ENCODE peak calls at places on chromosomes 16 and 17, in four cellular contexts. One of them, this sample, is unnamed.

GRCh38 chr16:50884066-50884860 is 142.4 kb downstream of the CYLD start:
- DNase-seq in bronchial epithelial cell: no peak
- DNase-seq in NT2/D1: no peak
- DNase-seq in heart right ventricle: no peak
- DNase-seq in this sample: no peak

GRCh38 chr16:55663770-55664677 is 8.2 kb downstream of the SLC6A2 start:
- DNase-seq in bronchial epithelial cell: peak
- DNase-seq in NT2/D1: no peak
- DNase-seq in heart right ventricle: no peak
- DNase-seq in this sample: no peak

GRCh38 chr17:4476512-4477070 is 22.1 kb upstream of the SPNS2 start:
- DNase-seq in bronchial epithelial cell: no peak
- DNase-seq in NT2/D1: no peak
- DNase-seq in heart right ventricle: no peak
- DNase-seq in this sample: peak

GRCh38 chr17:58513391-58513912 is 986 bp downstream of the MTMR4 start:
- DNase-seq in bronchial epithelial cell: no peak
- DNase-seq in NT2/D1: no peak
- DNase-seq in heart right ventricle: no peak
- DNase-seq in this sample: no peak

GRCh38 chr16:11915644-11916523 is at the start of gene GSPT1:
- DNase-seq in bronchial epithelial cell: peak
- DNase-seq in NT2/D1: peak
- DNase-seq in heart right ventricle: peak
- DNase-seq in this sample: peak

GRCh38 chr16:86628614-86629013 is 50.3 kb downstream of the FOXL1 start:
- DNase-seq in bronchial epithelial cell: no peak
- DNase-seq in NT2/D1: no peak
- DNase-seq in heart right ventricle: no peak
- DNase-seq in this sample: no peak

GRCh38 chr17:48575066-48575582 is 3.0 kb downstream of the HOXB4 start:
- DNase-seq in bronchial epithelial cell: no peak
- DNase-seq in NT2/D1: no peak
- DNase-seq in heart right ventricle: no peak
- DNase-seq in this sample: no peak

GRCh38 chr16:26709175-26709574 is 357.6 kb upstream of the C16orf82 start:
- DNase-seq in bronchial epithelial cell: no peak
- DNase-seq in NT2/D1: peak
- DNase-seq in heart right ventricle: no peak
- DNase-seq in this sample: no peak

GRCh38 chr17:83144421-83145357 is 65.3 kb downstream of the METRNL start:
- DNase-seq in bronchial epithelial cell: no peak
- DNase-seq in NT2/D1: no peak
- DNase-seq in heart right ventricle: no peak
- DNase-seq in this sample: no peak

GRCh38 chr17:80425835-80426426 is 11.0 kb downstream of the ENDOV start:
- DNase-seq in bronchial epithelial cell: no peak
- DNase-seq in NT2/D1: no peak
- DNase-seq in heart right ventricle: no peak
- DNase-seq in this sample: no peak

GRCh38 chr16:87854053-87854906 is 15.0 kb downstream of the SLC7A5 start:
- DNase-seq in bronchial epithelial cell: peak
- DNase-seq in NT2/D1: no peak
- DNase-seq in heart right ventricle: no peak
- DNase-seq in this sample: peak

GRCh38 chr17:65103431-65103830 is 33.7 kb upstream of the RGS9 start:
- DNase-seq in bronchial epithelial cell: no peak
- DNase-seq in NT2/D1: no peak
- DNase-seq in heart right ventricle: no peak
- DNase-seq in this sample: no peak

GRCh38 chr17:42475853-42476252 is 17.2 kb downstream of the ATP6V0A1 start:
- DNase-seq in bronchial epithelial cell: no peak
- DNase-seq in NT2/D1: no peak
- DNase-seq in heart right ventricle: no peak
- DNase-seq in this sample: no peak

GRCh38 chr16:77937473-77938195 is 84.7 kb upstream of the CLEC3A start:
- DNase-seq in bronchial epithelial cell: no peak
- DNase-seq in NT2/D1: no peak
- DNase-seq in heart right ventricle: no peak
- DNase-seq in this sample: no peak

This sample was measured in LoVo.